ENCODE peak calls at places on chromosomes 2 and 18, in six cellular contexts. O, R, E, B, V and W are unnamed samples.

GRCh38 chr18:12011962-12012549 is 30.7 kb downstream of the IMPA2 start:
- DNase-seq in O (no peak), E (peak), V (no peak), B (no peak), R (peak), W (no peak)

GRCh38 chr2:30691948-30692828 is 115.1 kb downstream of the CAPN13 start:
- DNase-seq in B (no peak), R (no peak), V (peak), E (peak), O (no peak), W (no peak)

GRCh38 chr2:233049194-233049761 is 10.9 kb upstream of the INPP5D start:
- DNase-seq in E (peak), R (no peak), B (no peak), V (no peak), O (no peak), W (no peak)

GRCh38 chr2:10918661-10919414 is 7.1 kb downstream of the KCNF1 start:
- DNase-seq in B (no peak), O (no peak), R (no peak), E (no peak), V (no peak), W (no peak)

GRCh38 chr2:42568431-42569115 is at the start of gene MTA3:
- DNase-seq in B (peak), V (peak), O (peak), R (no peak), E (peak), W (no peak)

GRCh38 chr2:129087133-129087813 is 768.6 kb upstream of the HS6ST1 start:
- DNase-seq in R (no peak), E (no peak), V (no peak), B (no peak), O (no peak), W (no peak)

GRCh38 chr2:67156796-67157195 is 240.3 kb upstream of the ETAA1 start:
- DNase-seq in E (no peak), R (no peak), V (no peak), B (no peak), O (no peak), W (no peak)

GRCh38 chr2:128494640-128495321 is 176.1 kb upstream of the HS6ST1 start:
- DNase-seq in B (no peak), O (no peak), E (peak), V (no peak), R (no peak), W (no peak)

GRCh38 chr2:206296128-206296527 is 21.7 kb downstream of the ZDBF2 start:
- DNase-seq in B (no peak), R (no peak), V (peak), O (no peak), E (peak), W (peak)

GRCh38 chr2:191488135-191488534 is 189.8 kb upstream of the NABP1 start:
- DNase-seq in R (no peak), B (no peak), E (no peak), V (peak), O (no peak), W (no peak)

GRCh38 chr2:45681675-45682074 is 30.2 kb downstream of the PRKCE start:
- DNase-seq in E (peak), R (peak), O (no peak), B (no peak), V (peak), W (peak)